ENCODE peak calls at places on chromosome 13, in five cellular contexts. M is myocyte; Q is activated CD4-positive, alpha-beta memory T cell treated with anti-CD3 and anti-CD28 coated beads, Interleukin-2, amount 10 ng/mL, durations not matched to agents 7 days and 5 days; J is stimulated activated CD8-positive, alpha-beta memory T cell treated with anti-CD3 and anti-CD28 coated beads, Interleukin-4, amount 100 ng/mL, for 48 hours; N is CD4-positive, alpha-beta T cell. F is an unnamed sample.

GRCh38 chr13:33520480-33520839 is 234.9 kb upstream of the STARD13 start:
- DNase-seq in M (peak), Q (no peak), J (no peak), N (no peak), F (no peak)

GRCh38 chr13:113171250-113172125 is 13.0 kb downstream of the PROZ start:
- DNase-seq in M (no peak), Q (no peak), J (no peak), N (no peak), F (peak)

GRCh38 chr13:48892311-48892710 is 83.4 kb upstream of the FNDC3A start:
- DNase-seq in M (peak), Q (no peak), J (no peak), N (no peak), F (no peak)

GRCh38 chr13:33409673-33410072 is 124.1 kb upstream of the STARD13 start:
- DNase-seq in M (no peak), Q (no peak), J (no peak), N (no peak), F (no peak)

GRCh38 chr13:40113644-40114304 is 458.3 kb downstream of the COG6 start:
- DNase-seq in M (no peak), Q (no peak), J (no peak), N (no peak), F (no peak)

GRCh38 chr13:111911754-111912452 is 155.0 kb upstream of the SOX1 start:
- DNase-seq in M (no peak), Q (peak), J (no peak), N (no peak), F (no peak)

GRCh38 chr13:92896842-92897241 is 329.8 kb upstream of the GPC6 start:
- DNase-seq in M (peak), Q (no peak), J (no peak), N (no peak), F (peak)

GRCh38 chr13:72983085-72983768 is 75.6 kb upstream of the KLF5 start:
- DNase-seq in M (peak), Q (no peak), J (no peak), N (no peak), F (no peak)

F was measured in SHP77.